ENCODE peak calls at places on chromosomes 11 and 22, in five cellular contexts. U, Y, K, Q and P are unnamed samples.

GRCh38 chr22:23622634-23623033 is 9.5 kb downstream of the DRICH1 start:
- DNase-seq in U (no peak), Y (no peak), K (no peak), Q (no peak), P (no peak)

GRCh38 chr11:125263268-125263790 is 98.8 kb downstream of the PKNOX2 start:
- DNase-seq in U (peak; percentile 94), Y (peak; percentile 72), K (peak; percentile 89), Q (peak; percentile 100), P (peak; percentile 88)

GRCh38 chr11:58394195-58394594 is 12.5 kb downstream of the OR5B3 start:
- DNase-seq in U (no peak), Y (no peak), K (no peak), Q (peak; percentile 70), P (no peak)

GRCh38 chr11:36210529-36210928 is 78.7 kb downstream of the COMMD9 start:
- DNase-seq in U (no peak), Y (no peak), K (no peak), Q (no peak), P (no peak)

GRCh38 chr22:49849161-49850020 is 4.3 kb upstream of the ZBED4 start:
- DNase-seq in U (no peak), Y (no peak), K (no peak), Q (no peak), P (no peak)

GRCh38 chr11:22875869-22876473 is 15.7 kb upstream of the CCDC179 start:
- DNase-seq in U (peak; percentile 37), Y (peak; percentile 28), K (no peak), Q (peak; percentile 85), P (no peak)

GRCh38 chr11:74417860-74418508 is 19.8 kb upstream of the PGM2L1 start:
- DNase-seq in U (no peak), Y (no peak), K (no peak), Q (peak; percentile 28), P (no peak)

GRCh38 chr11:69887841-69888670 is 68.8 kb upstream of the FGF3 start:
- DNase-seq in U (no peak), Y (no peak), K (no peak), Q (no peak), P (no peak)

GRCh38 chr11:63767415-63768231 is 952 bp downstream of the ZFTA start:
- DNase-seq in U (peak; percentile 90), Y (peak; percentile 39), K (peak; percentile 80), Q (peak; percentile 53), P (no peak)

GRCh38 chr22:36384766-36385400 is 2.9 kb downstream of the MYH9 start:
- DNase-seq in U (no peak), Y (no peak), K (no peak), Q (no peak), P (no peak)

GRCh38 chr22:22386602-22387385 is 121.7 kb downstream of the ZNF280B start:
- DNase-seq in U (no peak), Y (no peak), K (no peak), Q (no peak), P (no peak)

GRCh38 chr11:114059278-114059983 is at the start of gene ZBTB16:
- DNase-seq in U (peak; percentile 92), Y (peak; percentile 79), K (peak; percentile 95), Q (no peak), P (peak; percentile 83)

GRCh38 chr22:44894321-44894720 is 115.5 kb downstream of the PHF21B start:
- DNase-seq in U (no peak), Y (no peak), K (no peak), Q (no peak), P (no peak)

GRCh38 chr22:24728790-24729637 is 45.5 kb downstream of the PIWIL3 start:
- DNase-seq in U (no peak), Y (no peak), K (no peak), Q (peak; percentile 70), P (no peak)

GRCh38 chr22:19576460-19577421 is 52.5 kb upstream of the CLDN5 start:
- DNase-seq in U (peak; percentile 58), Y (no peak), K (no peak), Q (peak; percentile 78), P (no peak)

GRCh38 chr11:101049123-101049522 is 80.5 kb downstream of the PGR start:
- DNase-seq in U (no peak), Y (no peak), K (no peak), Q (no peak), P (no peak)

GRCh38 chr11:4095509-4096230 is 1.1 kb downstream of the RRM1 start:
- DNase-seq in U (no peak), Y (no peak), K (no peak), Q (peak; percentile 53), P (no peak)

GRCh38 chr11:121696177-121696863 is 243.6 kb upstream of the SORL1-AS1 start:
- DNase-seq in U (no peak), Y (no peak), K (no peak), Q (no peak), P (no peak)

GRCh38 chr11:132862918-132863317 is 669.4 kb downstream of the OPCML start:
- DNase-seq in U (no peak), Y (no peak), K (no peak), Q (no peak), P (no peak)

GRCh38 chr11:76668362-76669155 is 2.0 kb downstream of the LRRC32 start:
- DNase-seq in U (no peak), Y (peak; percentile 6), K (peak; percentile 28), Q (no peak), P (no peak)

DNA sequence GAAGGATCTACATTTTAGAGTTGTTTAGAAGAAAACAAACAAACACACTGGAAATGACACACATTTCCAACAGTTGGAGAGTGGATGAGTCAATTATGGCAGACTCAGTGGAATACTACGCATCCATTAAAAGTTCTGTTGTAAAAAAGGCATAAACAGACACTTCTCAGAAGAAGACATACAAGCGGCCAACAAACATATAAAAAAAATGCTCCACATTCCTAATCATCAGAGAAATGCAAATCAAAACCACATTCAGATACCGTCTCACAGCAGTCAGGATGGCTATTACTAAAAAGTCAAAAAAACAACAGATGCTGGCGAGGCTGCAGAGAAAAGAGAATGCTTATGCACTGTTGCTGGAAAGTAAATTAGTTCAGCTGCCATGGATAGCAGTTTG is 298.2 kb downstream of the DDX10 start:
- DNase-seq in U (no peak), Y (no peak), K (no peak), Q (no peak), P (no peak)
- TF ChIP-seq CTCF in U (no peak), Y (no peak), K (no peak), Q (no peak), P (no peak)

GRCh38 chr22:41541484-41541883 is 2.8 kb downstream of the POLR3H start:
- DNase-seq in U (no peak), Y (no peak), K (no peak), Q (no peak), P (no peak)

GRCh38 chr22:41540365-41540764 is 3.9 kb downstream of the POLR3H start:
- DNase-seq in U (no peak), Y (no peak), K (no peak), Q (no peak), P (no peak)

GRCh38 chr22:41544671-41545476 is 604 bp upstream of the POLR3H start:
- DNase-seq in U (no peak), Y (no peak), K (no peak), Q (no peak), P (no peak)

GRCh38 chr22:41542224-41542623 is 2.0 kb downstream of the POLR3H start:
- DNase-seq in U (no peak), Y (no peak), K (no peak), Q (no peak), P (no peak)

DNA sequence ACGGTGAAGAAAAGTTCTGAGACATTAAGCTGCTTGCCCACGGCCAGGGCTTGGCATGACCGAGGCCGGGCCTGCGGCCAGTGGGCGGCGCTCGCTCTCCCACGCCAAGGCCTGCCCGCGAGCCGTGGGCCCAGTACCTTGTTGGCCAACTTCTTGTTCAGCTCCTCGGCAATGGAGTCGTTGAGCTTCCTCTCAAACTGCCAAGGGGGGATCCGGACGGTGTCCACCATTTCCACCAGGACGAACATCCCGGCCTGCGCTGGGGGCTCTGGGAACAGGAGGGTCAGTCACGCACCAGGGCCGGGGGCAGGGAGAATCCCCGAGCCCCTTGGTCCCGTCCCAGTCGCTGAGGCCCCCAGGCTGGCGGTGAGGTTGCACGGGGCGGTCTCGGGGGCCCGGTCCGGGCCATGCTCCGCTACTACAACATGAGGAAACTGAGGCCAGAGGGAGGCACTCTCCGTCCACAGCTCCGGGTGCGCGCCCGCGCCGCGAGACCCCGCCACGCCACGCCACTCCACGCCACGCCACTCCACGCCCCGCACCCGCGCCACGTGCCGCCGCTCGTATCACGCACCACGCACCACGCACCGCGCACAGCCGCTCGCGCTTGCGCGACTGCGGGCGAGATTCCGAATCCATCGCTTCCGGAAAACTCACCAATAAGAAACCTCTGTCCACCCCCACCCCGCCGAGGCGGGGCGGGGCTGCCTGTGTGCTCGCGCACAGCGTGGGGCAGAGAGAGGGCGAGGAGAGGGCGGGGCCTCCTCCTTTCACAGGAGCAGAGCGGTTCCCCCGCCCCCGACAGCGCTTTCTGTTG is at the start of gene POLR3H:
- DNase-seq in U (peak; percentile 98), Y (peak; percentile 97), K (peak; percentile 99), Q (peak; percentile 98), P (peak; percentile 98)
- TF ChIP-seq CTCF in U (peak; percentile 53), Y (peak; percentile 56), K (peak; percentile 62), Q (peak; percentile 62), P (peak; percentile 60)

DNA sequence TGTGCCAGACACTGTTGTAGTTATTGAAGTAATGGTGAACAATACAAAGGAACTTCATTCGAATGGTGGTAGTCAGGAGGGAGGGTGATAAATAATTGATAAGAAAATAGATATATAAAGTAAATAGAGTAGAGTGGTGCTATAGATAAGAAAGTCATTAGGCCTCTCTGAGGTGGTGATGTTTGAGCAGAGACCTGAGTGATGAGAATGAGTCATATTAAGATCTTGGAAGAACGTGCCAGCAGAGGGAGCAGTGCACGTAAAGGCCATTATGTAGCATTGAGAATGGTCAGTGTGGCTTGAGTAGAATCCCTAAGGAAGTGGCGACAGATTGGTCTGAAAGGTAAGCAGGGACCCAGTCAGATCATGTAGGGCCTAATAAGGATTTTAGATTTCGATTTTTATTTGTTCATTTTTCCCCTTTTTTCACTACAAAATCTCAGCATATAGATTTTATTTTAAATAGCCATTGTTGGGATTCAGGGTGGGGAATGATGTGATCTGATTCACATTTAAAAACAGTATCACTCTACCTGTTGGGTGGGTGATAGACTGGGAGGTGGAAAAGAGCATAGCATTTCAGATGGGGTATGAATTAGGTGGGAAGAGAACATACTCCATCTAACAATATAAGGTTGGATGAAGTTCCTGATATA is 44.7 kb downstream of the CCDC90B start:
- DNase-seq in U (peak; percentile 63), Y (no peak), K (no peak), Q (peak; percentile 74), P (no peak)
- TF ChIP-seq CTCF in U (peak; percentile 77), Y (peak; percentile 27), K (peak; percentile 31), Q (peak; percentile 79), P (peak; percentile 79)

GRCh38 chr11:43579171-43579918 is 101.2 kb upstream of the HSD17B12 start:
- DNase-seq in U (peak; percentile 78), Y (no peak), K (peak; percentile 62), Q (no peak), P (no peak)
- TF ChIP-seq CTCF in U (peak; percentile 55), Y (no peak), K (no peak), Q (peak; percentile 69), P (peak; percentile 67)